ENCODE peak calls at places on chromosomes 6 and 20, in six cellular contexts. P is IMR-90, B is A549, G is K562, I is SK-N-SH, W is HepG2. U is an unnamed sample.

GRCh38 chr6:30752164-30752927 is 8.0 kb upstream of the IER3 start:
- DNase-seq in B (peak; percentile 77), W (no peak), G (no peak), I (peak; percentile 64), P (peak; percentile 100), U (no peak)

GRCh38 chr20:3092611-3093379 is 8.3 kb upstream of the AVP start:
- DNase-seq in P (no peak), B (no peak), G (no peak), W (no peak), I (peak; percentile 40), U (no peak)

GRCh38 chr20:32031007-32031958 is 20.8 kb upstream of the HCK start:
- DNase-seq in P (peak; percentile 73), B (peak; percentile 86), I (peak; percentile 89), W (peak; percentile 94), G (peak; percentile 72), U (no peak)

GRCh38 chr20:35942243-35942642 is 12.1 kb downstream of the SCAND1 start:
- DNase-seq in G (no peak), I (no peak), W (no peak), P (no peak), B (no peak), U (no peak)

GRCh38 chr6:38933426-38933825 is 115.2 kb upstream of the GLP1R start:
- DNase-seq in P (peak; percentile 4), I (peak; percentile 27), G (no peak), W (peak; percentile 24), B (peak; percentile 5), U (no peak)

GRCh38 chr20:3502878-3503277 is 32.1 kb downstream of the ATRN start:
- DNase-seq in P (no peak), B (no peak), G (no peak), W (no peak), I (no peak), U (no peak)

GRCh38 chr6:46352541-46353267 is 138.5 kb downstream of the RCAN2 start:
- DNase-seq in P (no peak), I (no peak), G (no peak), W (no peak), B (no peak), U (no peak)

GRCh38 chr6:31216208-31216898 is 45.9 kb upstream of the POU5F1 start:
- DNase-seq in G (no peak), I (no peak), W (no peak), P (no peak), B (no peak), U (no peak)

GRCh38 chr20:63708301-63709148 is 686 bp downstream of the ZGPAT start:
- DNase-seq in P (no peak), I (peak; percentile 12), G (peak; percentile 5), W (no peak), B (no peak), U (no peak)

GRCh38 chr6:135667694-135668455 is 170.3 kb upstream of the AHI1 start:
- DNase-seq in P (peak; percentile 59), B (peak; percentile 1), I (no peak), W (no peak), G (no peak), U (no peak)

GRCh38 chr20:14568701-14569100 is 231.3 kb upstream of the FLRT3 start:
- DNase-seq in P (no peak), B (no peak), G (no peak), I (no peak), W (no peak), U (no peak)

GRCh38 chr6:100099189-100100074 is 105.4 kb upstream of the MCHR2 start:
- DNase-seq in G (no peak), B (no peak), P (peak; percentile 41), W (peak; percentile 27), I (peak; percentile 4), U (no peak)

GRCh38 chr6:117449549-117450439 is 24.1 kb upstream of the ROS1 start:
- DNase-seq in W (peak; percentile 66), I (peak; percentile 21), B (no peak), P (peak; percentile 83), G (peak; percentile 15), U (peak; percentile 12)

GRCh38 chr6:162119349-162119748 is 608.2 kb downstream of the PRKN start:
- DNase-seq in G (no peak), W (no peak), P (no peak), B (no peak), I (no peak), U (no peak)

GRCh38 chr6:45613678-45614077 is 235.9 kb upstream of the SUPT3H start:
- DNase-seq in P (peak; percentile 80), B (no peak), G (no peak), W (no peak), I (no peak), U (no peak)

DNA sequence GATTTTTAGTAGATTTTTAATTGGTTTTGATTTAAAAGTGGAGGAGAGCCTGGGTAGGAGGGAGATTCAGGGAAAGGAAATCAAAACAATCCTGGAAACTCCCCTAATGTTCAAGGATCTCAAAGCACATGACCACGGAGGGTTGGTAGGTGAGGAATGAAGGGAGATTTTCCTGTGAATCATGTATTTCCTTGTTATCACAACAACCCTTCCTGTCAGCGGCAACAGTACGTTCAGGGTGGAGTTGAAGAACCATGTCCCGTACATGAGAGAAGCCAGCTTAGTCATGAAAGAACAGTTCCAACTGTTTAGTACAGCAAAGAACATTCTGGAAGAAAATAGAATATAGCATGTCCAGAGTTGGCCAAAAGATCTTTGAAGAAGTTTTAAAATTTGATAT is 79.4 kb upstream of the SCAF8 start:
- DNase-seq in I (no peak), B (peak; percentile 13), G (no peak), P (peak; percentile 87), W (no peak), U (no peak)
- TF ChIP-seq SMC3 in I (no peak), B (no peak), G (no peak), P (no peak), W (no peak), U (no peak)

DNA sequence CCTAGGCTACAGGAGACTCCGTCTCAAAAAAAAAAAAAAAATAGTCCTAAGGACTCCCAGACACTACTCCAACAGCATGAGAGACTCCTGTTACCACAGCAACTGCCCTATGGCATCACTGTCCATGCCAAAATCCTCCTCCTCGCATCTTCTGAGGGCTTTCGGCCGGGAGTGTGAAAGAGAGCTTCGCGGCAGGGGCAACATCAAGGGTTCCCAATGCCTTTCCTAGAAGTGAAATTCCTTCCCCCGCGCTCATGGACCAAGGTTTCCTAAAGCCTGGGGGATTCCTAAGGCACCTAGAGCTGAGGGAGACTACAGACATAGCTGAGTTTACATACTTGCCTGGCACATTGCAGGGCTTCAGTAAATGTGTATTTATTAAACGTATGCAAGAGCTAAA is 281.4 kb upstream of the JARID2 start:
- DNase-seq in B (no peak), P (no peak), W (no peak), I (no peak), G (no peak), U (no peak)
- TF ChIP-seq SMC3 in B (no peak), P (no peak), W (no peak), I (no peak), G (no peak), U (no peak)

GRCh38 chr6:138115191-138115590 is 8.0 kb upstream of the PERP start:
- DNase-seq in P (no peak), I (no peak), G (no peak), B (no peak), W (no peak), U (no peak)
- TF ChIP-seq SMC3 in P (no peak), I (no peak), G (no peak), B (no peak), W (no peak), U (no peak)

GRCh38 chr20:38940644-38941043 is 14.4 kb downstream of the FAM83D start:
- DNase-seq in W (no peak), B (no peak), G (no peak), I (no peak), P (no peak), U (no peak)
- TF ChIP-seq SMC3 in W (no peak), B (no peak), G (no peak), I (no peak), P (no peak), U (no peak)

GRCh38 chr6:35769211-35769610 is 7.2 kb upstream of the CLPSL2 start:
- DNase-seq in W (no peak), P (no peak), B (no peak), I (no peak), G (no peak), U (no peak)

GRCh38 chr6:35765739-35766138 is 10.7 kb upstream of the CLPSL2 start:
- DNase-seq in G (no peak), B (no peak), I (no peak), P (no peak), W (no peak), U (no peak)

GRCh38 chr6:35759401-35759800 is 17.0 kb upstream of the CLPSL2 start:
- DNase-seq in I (no peak), B (no peak), W (no peak), G (no peak), P (no peak), U (no peak)

DNA sequence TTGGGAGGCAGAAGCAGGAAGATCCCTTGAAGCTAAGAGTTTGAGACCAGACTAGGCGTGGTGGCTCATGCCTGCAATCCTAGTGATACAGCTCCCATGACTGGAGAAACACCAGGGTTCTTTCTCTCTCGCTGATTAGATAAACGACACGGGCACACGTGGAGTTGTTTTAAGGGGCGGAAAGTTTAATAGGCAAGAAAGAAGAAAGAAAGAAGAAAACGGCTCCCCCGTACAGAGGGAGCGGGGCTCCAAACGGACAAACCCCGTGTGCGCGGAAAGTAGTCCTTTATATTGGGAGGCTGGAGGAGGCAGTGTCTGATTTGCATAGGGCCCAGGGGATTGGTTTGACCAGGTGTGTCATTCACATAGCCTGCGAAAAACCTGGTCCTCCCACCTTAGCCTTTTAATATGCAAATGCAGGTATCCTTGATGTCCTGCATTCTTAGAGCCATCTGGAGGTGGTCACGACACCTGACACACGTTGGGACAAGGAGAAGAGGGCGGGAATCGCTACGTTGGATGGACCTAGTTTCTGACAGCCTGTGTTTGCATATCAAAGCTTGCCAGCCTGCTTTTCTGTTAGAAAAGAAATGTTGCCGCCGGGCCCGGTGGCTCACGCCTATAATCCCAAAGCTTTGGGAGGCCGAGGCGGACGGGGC is 12.0 kb upstream of the CLPSL2 start:
- DNase-seq in W (no peak), P (no peak), G (no peak), B (no peak), I (no peak), U (no peak)
- TF ChIP-seq SMC3 in W (no peak), P (no peak), G (no peak), B (no peak), I (no peak), U (no peak)

GRCh38 chr6:167685654-167686053 is 141.1 kb upstream of the AFDN start:
- DNase-seq in W (no peak), P (no peak), B (no peak), I (no peak), G (no peak), U (no peak)

GRCh38 chr6:167684276-167685104 is 142.2 kb upstream of the AFDN start:
- DNase-seq in P (no peak), B (no peak), G (no peak), I (no peak), W (no peak), U (no peak)

GRCh38 chr6:167682546-167683027 is 144.1 kb upstream of the AFDN start:
- DNase-seq in B (no peak), W (no peak), G (no peak), P (no peak), I (no peak), U (no peak)

GRCh38 chr6:167682125-167682524 is 144.6 kb upstream of the AFDN start:
- DNase-seq in I (no peak), W (no peak), P (no peak), B (no peak), G (no peak), U (no peak)

GRCh38 chr6:167683028-167683862 is 143.5 kb upstream of the AFDN start:
- DNase-seq in W (peak; percentile 100), B (peak; percentile 15), P (peak; percentile 19), I (no peak), G (no peak), U (no peak)
- TF ChIP-seq SMC3 in W (peak; percentile 43), B (no peak), P (no peak), I (no peak), G (no peak), U (no peak)

U was measured in GM12878.